ENCODE peak calls at places on chromosome 18, in nine cellular contexts. One of them, this sample, is unnamed. For H3K4me1, the result is how much of the 10 kb centered on the place peaks cover.

GRCh38 chr18:55633032-55633431 is 45.0 kb upstream of the TCF4 start:
- DNase-seq in pancreas: no peak
- DNase-seq in adipocyte: no peak
- DNase-seq in left lung: no peak
- DNase-seq in SJSA1: no peak
- DNase-seq in transverse colon: no peak
- DNase-seq in colonic mucosa: no peak
- DNase-seq in tibial artery: no peak
- DNase-seq in GM23248: peak
- DNase-seq in this sample: no peak

GRCh38 chr18:78770149-78771139 is 209.2 kb upstream of the SALL3 start:
- DNase-seq in pancreas: no peak
- DNase-seq in adipocyte: no peak
- DNase-seq in left lung: no peak
- DNase-seq in SJSA1: no peak
- DNase-seq in transverse colon: no peak
- DNase-seq in colonic mucosa: no peak
- DNase-seq in tibial artery: no peak
- DNase-seq in GM23248: no peak
- DNase-seq in this sample: no peak

GRCh38 chr18:567119-567518 is 13.1 kb upstream of the CETN1 start:
- DNase-seq in pancreas: no peak
- DNase-seq in adipocyte: peak
- DNase-seq in left lung: no peak
- DNase-seq in SJSA1: peak
- DNase-seq in transverse colon: no peak
- DNase-seq in colonic mucosa: no peak
- DNase-seq in tibial artery: no peak
- DNase-seq in GM23248: no peak
- DNase-seq in this sample: no peak

GRCh38 chr18:58064406-58064998 is 20.5 kb downstream of the NEDD4L start:
- DNase-seq in pancreas: no peak
- DNase-seq in adipocyte: no peak
- DNase-seq in left lung: no peak
- DNase-seq in SJSA1: no peak
- DNase-seq in transverse colon: no peak
- DNase-seq in colonic mucosa: no peak
- DNase-seq in tibial artery: no peak
- DNase-seq in GM23248: no peak
- DNase-seq in this sample: no peak

GRCh38 chr18:28109781-28110460 is 67.0 kb downstream of the CDH2 start:
- DNase-seq in pancreas: no peak
- DNase-seq in adipocyte: peak
- DNase-seq in left lung: no peak
- DNase-seq in SJSA1: no peak
- DNase-seq in transverse colon: no peak
- DNase-seq in colonic mucosa: no peak
- DNase-seq in tibial artery: no peak
- DNase-seq in GM23248: peak
- DNase-seq in this sample: no peak

GRCh38 chr18:79698668-79699335 is 19.2 kb downstream of the CTDP1 start:
- DNase-seq in pancreas: no peak
- DNase-seq in adipocyte: no peak
- DNase-seq in left lung: no peak
- DNase-seq in SJSA1: peak
- DNase-seq in transverse colon: no peak
- DNase-seq in colonic mucosa: no peak
- DNase-seq in tibial artery: no peak
- DNase-seq in GM23248: peak
- DNase-seq in this sample: no peak

GRCh38 chr18:48739266-48740067 is 200.6 kb downstream of the CTIF start:
- DNase-seq in pancreas: no peak
- DNase-seq in adipocyte: no peak
- DNase-seq in left lung: no peak
- DNase-seq in SJSA1: no peak
- DNase-seq in transverse colon: no peak
- DNase-seq in colonic mucosa: no peak
- DNase-seq in tibial artery: no peak
- DNase-seq in GM23248: no peak
- DNase-seq in this sample: no peak

GRCh38 chr18:21262979-21263378 is 20.9 kb downstream of the GREB1L start:
- DNase-seq in pancreas: no peak
- DNase-seq in adipocyte: no peak
- DNase-seq in left lung: no peak
- DNase-seq in SJSA1: no peak
- DNase-seq in transverse colon: no peak
- DNase-seq in colonic mucosa: no peak
- DNase-seq in tibial artery: no peak
- DNase-seq in GM23248: no peak
- DNase-seq in this sample: no peak

GRCh38 chr18:35086704-35087103 is 45.5 kb downstream of the MAPRE2 start:
- DNase-seq in pancreas: no peak
- DNase-seq in adipocyte: no peak
- DNase-seq in left lung: no peak
- DNase-seq in SJSA1: no peak
- DNase-seq in transverse colon: no peak
- DNase-seq in colonic mucosa: no peak
- DNase-seq in tibial artery: no peak
- DNase-seq in GM23248: no peak
- DNase-seq in this sample: no peak

GRCh38 chr18:35087726-35088125 is 46.5 kb downstream of the MAPRE2 start:
- DNase-seq in pancreas: no peak
- DNase-seq in adipocyte: no peak
- DNase-seq in left lung: no peak
- DNase-seq in SJSA1: no peak
- DNase-seq in transverse colon: no peak
- DNase-seq in colonic mucosa: no peak
- DNase-seq in tibial artery: no peak
- DNase-seq in GM23248: no peak
- DNase-seq in this sample: no peak

GRCh38 chr18:35089918-35090550 is 48.8 kb downstream of the MAPRE2 start:
- DNase-seq in pancreas: no peak
- DNase-seq in adipocyte: no peak
- DNase-seq in left lung: no peak
- DNase-seq in SJSA1: no peak
- DNase-seq in transverse colon: no peak
- DNase-seq in colonic mucosa: no peak
- DNase-seq in tibial artery: no peak
- DNase-seq in GM23248: peak
- DNase-seq in this sample: no peak

GRCh38 chr18:35089382-35089781 is 48.2 kb downstream of the MAPRE2 start:
- DNase-seq in pancreas: no peak
- DNase-seq in adipocyte: no peak
- DNase-seq in left lung: no peak
- DNase-seq in SJSA1: no peak
- DNase-seq in transverse colon: no peak
- DNase-seq in colonic mucosa: no peak
- DNase-seq in tibial artery: no peak
- DNase-seq in GM23248: peak
- DNase-seq in this sample: no peak

GRCh38 chr18:35088931-35089330 is 47.7 kb downstream of the MAPRE2 start:
- DNase-seq in pancreas: no peak
- DNase-seq in adipocyte: peak
- DNase-seq in left lung: no peak
- DNase-seq in SJSA1: no peak
- DNase-seq in transverse colon: no peak
- DNase-seq in colonic mucosa: no peak
- DNase-seq in tibial artery: no peak
- DNase-seq in GM23248: peak
- DNase-seq in this sample: no peak
- H3K4me1 ChIP-seq in pancreas: under half
- H3K4me1 ChIP-seq in adipocyte: under half
- H3K4me1 ChIP-seq in left lung: under half
- H3K4me1 ChIP-seq in SJSA1: under half
- H3K4me1 ChIP-seq in transverse colon: under half
- H3K4me1 ChIP-seq in colonic mucosa: under half
- H3K4me1 ChIP-seq in tibial artery: under half
- H3K4me1 ChIP-seq in GM23248: under half
- H3K4me1 ChIP-seq in this sample: under half

GRCh38 chr18:13376298-13376840 is 157.8 kb downstream of the LDLRAD4 start:
- DNase-seq in pancreas: no peak
- DNase-seq in adipocyte: no peak
- DNase-seq in left lung: no peak
- DNase-seq in SJSA1: no peak
- DNase-seq in transverse colon: no peak
- DNase-seq in colonic mucosa: no peak
- DNase-seq in tibial artery: no peak
- DNase-seq in GM23248: no peak
- DNase-seq in this sample: no peak

GRCh38 chr18:13379062-13379800 is 160.7 kb downstream of the LDLRAD4 start:
- DNase-seq in pancreas: no peak
- DNase-seq in adipocyte: no peak
- DNase-seq in left lung: no peak
- DNase-seq in SJSA1: no peak
- DNase-seq in transverse colon: no peak
- DNase-seq in colonic mucosa: no peak
- DNase-seq in tibial artery: no peak
- DNase-seq in GM23248: no peak
- DNase-seq in this sample: peak

GRCh38 chr18:13376841-13377351 is 158.3 kb downstream of the LDLRAD4 start:
- DNase-seq in pancreas: no peak
- DNase-seq in adipocyte: no peak
- DNase-seq in left lung: no peak
- DNase-seq in SJSA1: no peak
- DNase-seq in transverse colon: no peak
- DNase-seq in colonic mucosa: no peak
- DNase-seq in tibial artery: no peak
- DNase-seq in GM23248: no peak
- DNase-seq in this sample: no peak

GRCh38 chr18:13377496-13377895 is 158.9 kb downstream of the LDLRAD4 start:
- DNase-seq in pancreas: no peak
- DNase-seq in adipocyte: no peak
- DNase-seq in left lung: no peak
- DNase-seq in SJSA1: no peak
- DNase-seq in transverse colon: no peak
- DNase-seq in colonic mucosa: no peak
- DNase-seq in tibial artery: no peak
- DNase-seq in GM23248: no peak
- DNase-seq in this sample: no peak

GRCh38 chr18:13378150-13378549 is 159.6 kb downstream of the LDLRAD4 start:
- DNase-seq in pancreas: no peak
- DNase-seq in adipocyte: no peak
- DNase-seq in left lung: no peak
- DNase-seq in SJSA1: no peak
- DNase-seq in transverse colon: no peak
- DNase-seq in colonic mucosa: no peak
- DNase-seq in tibial artery: no peak
- DNase-seq in GM23248: no peak
- DNase-seq in this sample: peak
- H3K4me1 ChIP-seq in pancreas: under half
- H3K4me1 ChIP-seq in adipocyte: under half
- H3K4me1 ChIP-seq in left lung: half or more
- H3K4me1 ChIP-seq in SJSA1: under half
- H3K4me1 ChIP-seq in transverse colon: under half
- H3K4me1 ChIP-seq in colonic mucosa: under half
- H3K4me1 ChIP-seq in tibial artery: under half
- H3K4me1 ChIP-seq in GM23248: under half
- H3K4me1 ChIP-seq in this sample: half or more

GRCh38 chr18:70292628-70293027 is 3.8 kb downstream of the SOCS6 start:
- DNase-seq in pancreas: no peak
- DNase-seq in adipocyte: no peak
- DNase-seq in left lung: no peak
- DNase-seq in SJSA1: no peak
- DNase-seq in transverse colon: peak
- DNase-seq in colonic mucosa: peak
- DNase-seq in tibial artery: no peak
- DNase-seq in GM23248: no peak
- DNase-seq in this sample: no peak
- H3K4me1 ChIP-seq in pancreas: under half
- H3K4me1 ChIP-seq in adipocyte: under half
- H3K4me1 ChIP-seq in left lung: under half
- H3K4me1 ChIP-seq in SJSA1: half or more
- H3K4me1 ChIP-seq in transverse colon: half or more
- H3K4me1 ChIP-seq in colonic mucosa: under half
- H3K4me1 ChIP-seq in tibial artery: under half
- H3K4me1 ChIP-seq in GM23248: half or more
- H3K4me1 ChIP-seq in this sample: half or more

GRCh38 chr18:74179623-74180199 is 31.4 kb downstream of the TIMM21 start:
- DNase-seq in pancreas: no peak
- DNase-seq in adipocyte: no peak
- DNase-seq in left lung: no peak
- DNase-seq in SJSA1: no peak
- DNase-seq in transverse colon: no peak
- DNase-seq in colonic mucosa: no peak
- DNase-seq in tibial artery: no peak
- DNase-seq in GM23248: no peak
- DNase-seq in this sample: no peak
- H3K4me1 ChIP-seq in pancreas: under half
- H3K4me1 ChIP-seq in adipocyte: under half
- H3K4me1 ChIP-seq in left lung: under half
- H3K4me1 ChIP-seq in SJSA1: under half
- H3K4me1 ChIP-seq in transverse colon: under half
- H3K4me1 ChIP-seq in colonic mucosa: under half
- H3K4me1 ChIP-seq in tibial artery: under half
- H3K4me1 ChIP-seq in GM23248: under half
- H3K4me1 ChIP-seq in this sample: under half

GRCh38 chr18:36064027-36064808 is 3.1 kb downstream of the RPRD1A start:
- DNase-seq in pancreas: no peak
- DNase-seq in adipocyte: no peak
- DNase-seq in left lung: no peak
- DNase-seq in SJSA1: no peak
- DNase-seq in transverse colon: no peak
- DNase-seq in colonic mucosa: no peak
- DNase-seq in tibial artery: no peak
- DNase-seq in GM23248: no peak
- DNase-seq in this sample: no peak
- H3K4me1 ChIP-seq in pancreas: under half
- H3K4me1 ChIP-seq in adipocyte: under half
- H3K4me1 ChIP-seq in left lung: under half
- H3K4me1 ChIP-seq in SJSA1: under half
- H3K4me1 ChIP-seq in transverse colon: under half
- H3K4me1 ChIP-seq in colonic mucosa: under half
- H3K4me1 ChIP-seq in tibial artery: under half
- H3K4me1 ChIP-seq in GM23248: under half
- H3K4me1 ChIP-seq in this sample: under half

GRCh38 chr18:50439460-50440015 is 64.7 kb downstream of the SKA1 start:
- DNase-seq in pancreas: no peak
- DNase-seq in adipocyte: no peak
- DNase-seq in left lung: no peak
- DNase-seq in SJSA1: no peak
- DNase-seq in transverse colon: no peak
- DNase-seq in colonic mucosa: no peak
- DNase-seq in tibial artery: no peak
- DNase-seq in GM23248: no peak
- DNase-seq in this sample: no peak
- H3K4me1 ChIP-seq in pancreas: under half
- H3K4me1 ChIP-seq in adipocyte: under half
- H3K4me1 ChIP-seq in left lung: under half
- H3K4me1 ChIP-seq in SJSA1: under half
- H3K4me1 ChIP-seq in transverse colon: under half
- H3K4me1 ChIP-seq in colonic mucosa: under half
- H3K4me1 ChIP-seq in tibial artery: under half
- H3K4me1 ChIP-seq in GM23248: under half
- H3K4me1 ChIP-seq in this sample: under half

This sample was measured in vagina.